ENCODE peak calls at places on chromosome 6, in five cellular contexts. Z is fibroblast of lung, O is choroid plexus epithelial cell, K is heart left ventricle, Y is neural crest cell. L is an unnamed sample.

GRCh38 chr6:94376876-94377275 is 957.5 kb upstream of the EPHA7 start:
- DNase-seq in Z (peak; percentile 83), O (peak; percentile 60), Y (no peak), K (no peak), L (no peak)

GRCh38 chr6:101011165-101011564 is 130.0 kb upstream of the ASCC3 start:
- DNase-seq in Y (no peak), K (no peak), O (peak; percentile 15), Z (no peak), L (no peak)

GRCh38 chr6:52516943-52517342 is 59.9 kb downstream of the TRAM2 start:
- DNase-seq in O (no peak), Z (no peak), K (no peak), Y (no peak), L (no peak)

GRCh38 chr6:18585032-18585573 is 198.0 kb downstream of the RNF144B start:
- DNase-seq in Y (peak; percentile 35), O (peak; percentile 74), Z (peak; percentile 66), K (peak; percentile 20), L (peak; percentile 25)

GRCh38 chr6:108118359-108118724 is 43.8 kb upstream of the OSTM1 start:
- DNase-seq in K (no peak), O (no peak), Y (no peak), Z (no peak), L (no peak)

GRCh38 chr6:1770435-1770843 is 160.7 kb downstream of the FOXC1 start:
- DNase-seq in Z (no peak), K (no peak), Y (no peak), O (no peak), L (no peak)

GRCh38 chr6:2765896-2766766 is 938 bp downstream of the WRNIP1 start:
- DNase-seq in O (peak; percentile 40), Y (peak; percentile 34), Z (peak; percentile 39), K (peak; percentile 58), L (peak; percentile 74)

GRCh38 chr6:31057426-31058003 is 47.2 kb downstream of the MUC22 start:
- DNase-seq in K (no peak), Y (no peak), O (no peak), Z (peak; percentile 29), L (no peak)

GRCh38 chr6:1910621-1911407 is 301.1 kb downstream of the FOXC1 start:
- DNase-seq in K (no peak), O (peak; percentile 11), Y (no peak), Z (no peak), L (no peak)

GRCh38 chr6:46677314-46677654 is 10.4 kb upstream of the TDRD6 start:
- DNase-seq in K (no peak), Z (no peak), O (peak; percentile 13), Y (no peak), L (no peak)
- TF ChIP-seq CTCF in K (peak; percentile 6), Z (no peak), O (peak; percentile 39), Y (peak; percentile 57), L (no peak)

DNA sequence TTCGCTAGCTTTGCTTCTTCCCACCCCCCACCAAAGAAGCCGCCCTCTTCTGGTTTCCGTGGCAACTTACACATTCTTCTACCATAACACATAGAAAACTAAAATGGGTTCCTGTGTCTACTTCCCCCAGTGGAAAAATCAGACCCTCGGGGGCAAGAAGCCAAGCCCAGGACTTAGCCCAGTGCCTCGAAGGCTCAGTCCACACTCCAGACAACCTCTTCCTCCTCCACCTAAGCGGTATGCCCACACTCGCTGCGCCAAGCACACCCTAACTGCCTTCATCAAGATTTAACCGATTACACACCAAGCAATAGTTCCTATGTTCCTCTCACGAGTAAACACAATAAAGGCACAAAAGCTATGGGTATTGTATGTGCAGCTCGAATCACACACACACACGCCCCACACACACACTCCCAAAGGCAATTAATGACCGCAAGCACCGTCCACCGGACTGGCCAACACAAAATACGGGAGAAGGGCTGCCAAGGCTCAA is 537 bp downstream of the PPIL4 start:
- DNase-seq in Z (peak; percentile 77), K (peak; percentile 42), Y (peak; percentile 12), O (peak; percentile 86), L (peak; percentile 48)
- TF ChIP-seq CTCF in Z (peak; percentile 17), K (no peak), Y (no peak), O (no peak), L (no peak)

GRCh38 chr6:25042984-25043725 is 107.4 kb upstream of the RIPOR2 start:
- DNase-seq in O (no peak), K (no peak), Y (no peak), Z (no peak), L (no peak)

GRCh38 chr6:25038992-25039391 is 103.2 kb upstream of the RIPOR2 start:
- DNase-seq in Y (no peak), K (no peak), O (no peak), Z (no peak), L (no peak)

GRCh38 chr6:25041676-25042598 is 106.2 kb upstream of the RIPOR2 start:
- DNase-seq in K (no peak), Y (no peak), O (no peak), Z (no peak), L (no peak)

GRCh38 chr6:25038300-25038699 is 102.5 kb upstream of the RIPOR2 start:
- DNase-seq in Y (no peak), Z (no peak), O (no peak), K (no peak), L (no peak)

DNA sequence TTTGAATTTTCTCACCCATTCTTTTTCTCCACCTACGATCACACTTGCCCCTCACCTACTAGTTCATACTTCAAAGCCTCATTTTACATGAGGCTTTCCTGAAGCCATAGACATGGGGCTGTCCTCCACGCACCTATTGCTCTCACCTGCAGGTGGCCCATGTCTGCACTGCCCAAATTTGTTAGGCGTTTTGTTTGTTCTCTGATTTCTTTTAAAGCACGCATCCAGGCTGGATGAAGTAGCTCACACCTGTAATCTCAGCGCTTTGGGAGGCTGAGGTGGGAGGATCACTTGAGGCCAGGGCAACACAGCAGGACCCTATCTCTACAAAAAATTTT is 106.8 kb upstream of the RIPOR2 start:
- DNase-seq in Z (no peak), Y (no peak), O (no peak), K (no peak), L (no peak)
- TF ChIP-seq CTCF in Z (no peak), Y (no peak), O (no peak), K (no peak), L (no peak)

GRCh38 chr6:12147557-12148316 is 135.6 kb downstream of the HIVEP1 start:
- DNase-seq in Z (peak; percentile 21), O (peak; percentile 47), K (no peak), Y (no peak), L (no peak)
- TF ChIP-seq CTCF in Z (peak; percentile 17), O (peak; percentile 55), K (no peak), Y (peak; percentile 33), L (no peak)

GRCh38 chr6:54310377-54311152 is 2.3 kb downstream of the TINAG start:
- DNase-seq in K (no peak), Y (no peak), O (no peak), Z (no peak), L (no peak)
- TF ChIP-seq CTCF in K (no peak), Y (no peak), O (no peak), Z (no peak), L (no peak)

L was measured in adrenal gland.